ENCODE peak calls at places on chromosomes 1 and 21, in nine cellular contexts. U is natural killer cell treated with Interleukin-12 subunit alpha and Interleukin-12 subunit beta and Interleukin-15 and Interleukin-18, amount 100 ng/mL, for 72 hours; L is lower leg skin; R is omental fat pad; M is GM12864; C is activated T-cell treated with anti-CD3 and anti-CD28 coated beads, Interleukin-2, amount 50 U/mL, for 72 hours; Y is cerebellar nuclear complex; B is renal cortical epithelial cell; D is H9. F is an unnamed sample.

GRCh38 chr21:41932576-41933258 is 21.1 kb downstream of the C2CD2 start:
- DNase-seq in M (no peak), B (peak; percentile 67), R (no peak), D (no peak), Y (peak; percentile 21), U (no peak), L (no peak), C (no peak), F (no peak)

GRCh38 chr21:45830221-45830640 is 151.3 kb upstream of the COL6A1 start:
- DNase-seq in B (no peak), Y (no peak), C (no peak), U (no peak), R (no peak), L (no peak), M (no peak), D (peak; percentile 29), F (no peak)

GRCh38 chr1:112501810-112502641 is 6.7 kb upstream of the WNT2B start:
- DNase-seq in U (no peak), B (peak; percentile 36), R (peak; percentile 48), Y (peak; percentile 42), L (peak; percentile 58), D (peak; percentile 51), C (peak; percentile 70), M (no peak), F (peak; percentile 85)

GRCh38 chr1:26474824-26475223 is 2.6 kb downstream of the HMGN2 start:
- DNase-seq in C (no peak), R (no peak), L (no peak), D (no peak), U (no peak), Y (no peak), B (no peak), M (no peak), F (no peak)

GRCh38 chr1:172449585-172450523 is 6.0 kb upstream of the PIGC start:
- DNase-seq in B (peak; percentile 56), L (no peak), C (peak; percentile 31), Y (no peak), M (peak; percentile 13), U (peak; percentile 75), R (no peak), D (peak; percentile 82), F (peak; percentile 71)

GRCh38 chr1:92653605-92654381 is 131.1 kb downstream of the EVI5 start:
- DNase-seq in R (no peak), Y (no peak), C (no peak), L (no peak), D (no peak), M (no peak), B (no peak), U (no peak), F (no peak)

GRCh38 chr1:230866171-230866811 is 2.0 kb downstream of the C1orf198 start:
- DNase-seq in Y (no peak), R (no peak), C (no peak), M (no peak), L (peak; percentile 40), D (no peak), B (peak; percentile 75), U (no peak), F (no peak)

GRCh38 chr1:64536836-64537490 is 67.0 kb downstream of the CACHD1 start:
- DNase-seq in Y (no peak), U (no peak), D (no peak), R (no peak), C (no peak), B (no peak), L (no peak), M (no peak), F (no peak)

GRCh38 chr1:209104646-209105045 is 478.9 kb upstream of the CAMK1G start:
- DNase-seq in R (no peak), B (no peak), M (no peak), L (no peak), C (no peak), D (no peak), U (no peak), Y (no peak), F (no peak)

GRCh38 chr1:227092054-227092453 is 152.0 kb downstream of the COQ8A start:
- DNase-seq in R (no peak), Y (no peak), U (no peak), C (no peak), M (no peak), B (no peak), L (no peak), D (no peak), F (no peak)

GRCh38 chr1:109197163-109198042 is 16.3 kb upstream of the SARS1 start:
- DNase-seq in C (peak; percentile 57), B (peak; percentile 99), L (no peak), R (no peak), D (peak; percentile 50), Y (no peak), M (no peak), U (no peak), F (no peak)

GRCh38 chr1:157495285-157495684 is 57.0 kb downstream of the FCRL5 start:
- DNase-seq in B (no peak), M (no peak), R (no peak), Y (no peak), L (no peak), C (no peak), U (no peak), D (no peak), F (no peak)

GRCh38 chr1:63935553-63935952 is 161.7 kb downstream of the ROR1 start:
- DNase-seq in Y (no peak), R (no peak), D (no peak), B (peak; percentile 30), C (no peak), U (no peak), L (no peak), M (no peak), F (no peak)

GRCh38 chr1:7572654-7573152 is 198.4 kb upstream of the VAMP3 start:
- DNase-seq in U (no peak), B (no peak), D (no peak), R (no peak), Y (no peak), M (no peak), L (no peak), C (no peak), F (no peak)

GRCh38 chr21:33478858-33479678 is 706 bp downstream of the TMEM50B start:
- DNase-seq in C (peak; percentile 54), B (peak; percentile 30), M (no peak), Y (no peak), R (no peak), L (no peak), U (no peak), D (peak; percentile 63), F (peak; percentile 69)

GRCh38 chr1:21520899-21521716 is 11.9 kb downstream of the ALPL start:
- DNase-seq in Y (no peak), C (no peak), M (no peak), L (no peak), U (no peak), B (peak; percentile 71), R (no peak), D (no peak), F (no peak)

GRCh38 chr1:3350441-3351261 is 103.8 kb upstream of the ARHGEF16 start:
- DNase-seq in D (no peak), L (no peak), Y (no peak), C (no peak), U (no peak), B (no peak), R (no peak), M (no peak), F (peak; percentile 74)

GRCh38 chr1:11168731-11169130 is 20.4 kb upstream of the ANGPTL7 start:
- DNase-seq in M (no peak), Y (no peak), U (no peak), L (no peak), R (no peak), C (no peak), D (no peak), B (peak; percentile 38), F (no peak)

GRCh38 chr1:225861834-225862580 is 20.2 kb downstream of the TMEM63A start:
- DNase-seq in L (no peak), C (no peak), U (no peak), B (no peak), R (no peak), Y (no peak), D (no peak), M (no peak), F (no peak)

GRCh38 chr1:57163332-57163731 is 197.5 kb upstream of the C8B start:
- DNase-seq in M (no peak), B (no peak), U (no peak), R (no peak), Y (no peak), L (no peak), D (no peak), C (no peak), F (no peak)

GRCh38 chr1:12166834-12167492 is at the start of gene TNFRSF1B:
- DNase-seq in Y (no peak), U (peak; percentile 85), L (no peak), C (peak; percentile 83), R (no peak), M (no peak), B (no peak), D (peak; percentile 76), F (peak; percentile 82)

GRCh38 chr21:45935628-45936027 is 45.9 kb upstream of the COL6A1 start:
- DNase-seq in C (no peak), R (no peak), U (no peak), B (no peak), M (no peak), D (no peak), Y (no peak), L (no peak), F (no peak)

GRCh38 chr1:144101397-144102050 is 129.7 kb upstream of the FAM72C start:
- DNase-seq in Y (no peak), L (peak; percentile 18), U (peak; percentile 71), B (no peak), R (peak; percentile 22), C (no peak), D (peak; percentile 36), M (no peak), F (peak; percentile 66)

GRCh38 chr1:188359315-188359714 is 1530.6 kb downstream of the PLA2G4A start:
- DNase-seq in L (no peak), C (no peak), U (no peak), R (no peak), B (no peak), D (no peak), Y (no peak), M (no peak), F (no peak)

GRCh38 chr1:70438529-70438928 is 27.5 kb downstream of the CTH start:
- DNase-seq in C (no peak), D (no peak), U (no peak), B (peak; percentile 11), R (no peak), M (no peak), L (no peak), Y (no peak), F (no peak)

GRCh38 chr1:27152829-27153548 is 1.9 kb downstream of the SLC9A1 start:
- DNase-seq in D (no peak), U (no peak), R (no peak), Y (no peak), C (no peak), L (no peak), M (no peak), B (no peak), F (no peak)

GRCh38 chr1:16012590-16013219 is 5.1 kb downstream of the HSPB7 start:
- DNase-seq in L (no peak), D (peak; percentile 93), C (peak; percentile 36), M (no peak), U (no peak), Y (no peak), R (peak; percentile 42), B (peak; percentile 73), F (no peak)

GRCh38 chr1:9239622-9240401 is 5.2 kb downstream of the H6PD start:
- DNase-seq in M (no peak), D (no peak), R (no peak), Y (no peak), C (peak; percentile 68), B (peak; percentile 88), L (peak; percentile 45), U (peak; percentile 79), F (no peak)

GRCh38 chr1:172837816-172838680 is 179.1 kb downstream of the FASLG start:
- DNase-seq in B (peak; percentile 25), M (no peak), L (no peak), U (no peak), R (no peak), D (no peak), Y (no peak), C (peak; percentile 43), F (no peak)

GRCh38 chr1:221949996-221950395 is 208.1 kb upstream of the DUSP10 start:
- DNase-seq in U (no peak), Y (no peak), B (no peak), M (no peak), D (no peak), C (no peak), L (no peak), R (no peak), F (no peak)